ENCODE peak calls at places on chromosomes 6 and 20, in seven cellular contexts. V, J, H, T, C, I and M are unnamed samples.

GRCh38 chr6:15675537-15676170 is 12.8 kb upstream of the DTNBP1 start:
- DNase-seq in V (no peak), J (no peak), H (no peak), T (peak), C (no peak), I (no peak), M (no peak)

GRCh38 chr6:35484921-35485392 is 11.9 kb downstream of the TEAD3 start:
- DNase-seq in V (peak), J (peak), H (peak), T (no peak), C (no peak), I (peak), M (no peak)

GRCh38 chr6:119799633-119800032 is 450.1 kb upstream of the MAN1A1 start:
- DNase-seq in V (no peak), J (no peak), H (no peak), T (no peak), C (no peak), I (no peak), M (no peak)

GRCh38 chr20:49618289-49618688 is 50.4 kb upstream of the PTGIS start:
- DNase-seq in V (no peak), J (no peak), H (no peak), T (no peak), C (no peak), I (no peak), M (no peak)

GRCh38 chr6:8059129-8059528 is 5.1 kb downstream of the BLOC1S5 start:
- DNase-seq in V (no peak), J (no peak), H (peak), T (peak), C (no peak), I (peak), M (no peak)

GRCh38 chr6:8066108-8066507 is 1.9 kb upstream of the BLOC1S5 start:
- DNase-seq in V (peak), J (no peak), H (no peak), T (no peak), C (no peak), I (no peak), M (no peak)

GRCh38 chr6:46772754-46773153 is 20.4 kb upstream of the MEP1A start:
- DNase-seq in V (peak), J (no peak), H (no peak), T (no peak), C (no peak), I (peak), M (no peak)

GRCh38 chr6:47587503-47587902 is 109.9 kb downstream of the CD2AP start:
- DNase-seq in V (no peak), J (no peak), H (peak), T (no peak), C (no peak), I (peak), M (no peak)

GRCh38 chr6:38638941-38639497 is 710 bp downstream of the BTBD9 start:
- DNase-seq in V (no peak), J (no peak), H (peak), T (peak), C (no peak), I (peak), M (no peak)

GRCh38 chr6:24666097-24666615 is 543 bp downstream of the TDP2 start:
- DNase-seq in V (no peak), J (no peak), H (peak), T (peak), C (no peak), I (peak), M (peak)

GRCh38 chr20:53794529-53795115 is 201.0 kb upstream of the ZNF217 start:
- DNase-seq in V (no peak), J (no peak), H (peak), T (peak), C (no peak), I (peak), M (no peak)

GRCh38 chr6:38603966-38604365 is 35.8 kb downstream of the BTBD9 start:
- DNase-seq in V (peak), J (no peak), H (peak), T (peak), C (no peak), I (peak), M (no peak)

GRCh38 chr6:112298021-112298745 is 43.8 kb upstream of the LAMA4 start:
- DNase-seq in V (no peak), J (no peak), H (peak), T (peak), C (no peak), I (peak), M (no peak)

GRCh38 chr6:97133071-97133470 is 149.9 kb downstream of the MMS22L start:
- DNase-seq in V (no peak), J (no peak), H (no peak), T (no peak), C (no peak), I (no peak), M (no peak)

GRCh38 chr6:26103141-26103769 is 16.0 kb downstream of the HFE start:
- DNase-seq in V (peak), J (no peak), H (peak), T (peak), C (no peak), I (peak), M (no peak)

GRCh38 chr6:75609639-75610590 is 8.2 kb downstream of the SENP6 start:
- DNase-seq in V (peak), J (no peak), H (peak), T (peak), C (no peak), I (peak), M (no peak)

GRCh38 chr6:89385846-89386245 is 26.2 kb downstream of the RRAGD start:
- DNase-seq in V (no peak), J (no peak), H (no peak), T (no peak), C (no peak), I (no peak), M (no peak)

GRCh38 chr20:58978351-58979190 is 2.5 kb upstream of the NELFCD start:
- DNase-seq in V (no peak), J (no peak), H (no peak), T (no peak), C (no peak), I (no peak), M (no peak)

GRCh38 chr6:107823047-107823557 is 1.0 kb downstream of the SCML4 start:
- DNase-seq in V (no peak), J (no peak), H (no peak), T (no peak), C (no peak), I (no peak), M (no peak)

GRCh38 chr6:15132854-15133670 is 112.8 kb upstream of the JARID2 start:
- DNase-seq in V (peak), J (no peak), H (peak), T (peak), C (no peak), I (peak), M (no peak)

GRCh38 chr6:111761783-111762312 is 111.4 kb downstream of the FYN start:
- DNase-seq in V (no peak), J (no peak), H (peak), T (no peak), C (no peak), I (no peak), M (no peak)

GRCh38 chr6:147642458-147642857 is 134.0 kb downstream of the SAMD5 start:
- DNase-seq in V (no peak), J (no peak), H (peak), T (peak), C (no peak), I (peak), M (no peak)

GRCh38 chr6:132604635-132605150 is 15.2 kb upstream of the TAAR5 start:
- DNase-seq in V (no peak), J (no peak), H (no peak), T (no peak), C (no peak), I (no peak), M (no peak)

GRCh38 chr6:166671434-166672061 is 44.5 kb upstream of the RPS6KA2 start:
- DNase-seq in V (peak), J (no peak), H (no peak), T (peak), C (no peak), I (no peak), M (no peak)

GRCh38 chr6:3749390-3749978 is 2.0 kb downstream of the PXDC1 start:
- DNase-seq in V (no peak), J (peak), H (no peak), T (no peak), C (no peak), I (peak), M (no peak)

GRCh38 chr6:154606457-154606856 is 96.0 kb upstream of the CNKSR3 start:
- DNase-seq in V (no peak), J (no peak), H (no peak), T (no peak), C (no peak), I (peak), M (no peak)

GRCh38 chr6:36769676-36770499 is 69.4 kb downstream of the CPNE5 start:
- DNase-seq in V (peak), J (no peak), H (peak), T (peak), C (no peak), I (no peak), M (no peak)

GRCh38 chr6:125957845-125958244 is 1.3 kb downstream of the HINT3 start:
- DNase-seq in V (no peak), J (no peak), H (peak), T (peak), C (no peak), I (peak), M (no peak)

GRCh38 chr20:45946149-45946970 is 11.9 kb downstream of the PCIF1 start:
- DNase-seq in V (no peak), J (no peak), H (no peak), T (peak), C (no peak), I (peak), M (no peak)

GRCh38 chr6:169964440-169965212 is 213.2 kb downstream of the ERMARD start:
- DNase-seq in V (no peak), J (no peak), H (no peak), T (no peak), C (no peak), I (peak), M (no peak)

GRCh38 chr6:6596529-6596928 is 8.0 kb downstream of the LY86 start:
- DNase-seq in V (no peak), J (no peak), H (no peak), T (no peak), C (no peak), I (no peak), M (no peak)

GRCh38 chr20:7459123-7459522 is 481.1 kb downstream of the HAO1 start:
- DNase-seq in V (no peak), J (no peak), H (no peak), T (peak), C (no peak), I (no peak), M (no peak)

GRCh38 chr6:19599813-19600464 is 237.2 kb upstream of the ID4 start:
- DNase-seq in V (no peak), J (no peak), H (no peak), T (no peak), C (no peak), I (peak), M (no peak)

GRCh38 chr6:75579951-75580350 is 21.7 kb upstream of the SENP6 start:
- DNase-seq in V (no peak), J (no peak), H (no peak), T (no peak), C (no peak), I (no peak), M (no peak)

GRCh38 chr6:36725581-36725980 is 28.0 kb downstream of the RAB44 start:
- DNase-seq in V (no peak), J (no peak), H (no peak), T (no peak), C (no peak), I (no peak), M (no peak)

GRCh38 chr6:28811873-28812272 is 111.9 kb downstream of the TRIM27 start:
- DNase-seq in V (peak), J (no peak), H (peak), T (peak), C (no peak), I (no peak), M (no peak)

GRCh38 chr6:32854376-32855178 is 585 bp downstream of the PSMB9 start:
- DNase-seq in V (no peak), J (no peak), H (peak), T (peak), C (no peak), I (peak), M (no peak)

GRCh38 chr6:150144294-150144868 is 1.5 kb downstream of the PPP1R14C start:
- DNase-seq in V (no peak), J (no peak), H (no peak), T (no peak), C (no peak), I (no peak), M (no peak)

GRCh38 chr6:88491266-88491665 is 325.1 kb upstream of the CNR1 start:
- DNase-seq in V (no peak), J (no peak), H (no peak), T (no peak), C (no peak), I (no peak), M (no peak)

GRCh38 chr6:115814907-115815306 is 245.8 kb downstream of the FRK start:
- DNase-seq in V (no peak), J (no peak), H (no peak), T (no peak), C (no peak), I (no peak), M (no peak)

GRCh38 chr6:115811511-115811910 is 249.2 kb downstream of the FRK start:
- DNase-seq in V (no peak), J (no peak), H (no peak), T (no peak), C (no peak), I (no peak), M (no peak)
- H4K8ac ChIP-seq in V (no peak), J (no peak), H (no peak), T (no peak), C (no peak), I (no peak), M (no peak)

DNA sequence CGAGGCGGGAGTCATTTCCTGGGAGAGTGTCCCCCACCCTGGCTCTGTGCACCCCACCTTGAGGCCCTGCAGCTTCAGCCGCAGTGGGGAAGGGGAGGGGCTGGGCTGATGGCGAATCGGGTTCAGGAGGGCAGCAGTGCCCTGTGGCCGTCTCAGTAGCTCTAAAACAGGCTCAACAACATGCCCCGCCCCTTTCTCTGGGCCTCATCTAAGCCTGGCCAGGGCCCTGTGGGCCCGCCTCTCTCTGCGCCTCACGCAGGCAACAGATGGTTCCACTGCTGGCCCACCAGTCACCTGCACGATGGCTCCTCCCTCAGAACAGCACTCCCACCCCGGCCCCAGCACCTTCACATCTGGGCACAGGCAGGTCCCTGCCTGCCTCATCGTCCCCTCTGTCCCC is 30.2 kb downstream of the CHRNA4 start:
- DNase-seq in V (no peak), J (peak), H (no peak), T (no peak), C (no peak), I (no peak), M (no peak)
- H2BK120ac ChIP-seq in V (no peak), J (no peak), H (no peak), T (no peak), C (no peak), I (no peak), M (no peak)

GRCh38 chr6:22411408-22412105 is 114.7 kb upstream of the PRL start:
- DNase-seq in V (no peak), J (no peak), H (peak), T (no peak), C (no peak), I (no peak), M (no peak)

GRCh38 chr6:22413681-22414305 is 117.0 kb upstream of the PRL start:
- DNase-seq in V (no peak), J (no peak), H (peak), T (no peak), C (no peak), I (no peak), M (no peak)

GRCh38 chr6:22409487-22409886 is 112.7 kb upstream of the PRL start:
- DNase-seq in V (no peak), J (no peak), H (peak), T (no peak), C (no peak), I (no peak), M (no peak)

GRCh38 chr6:22418714-22419113 is 121.9 kb upstream of the PRL start:
- DNase-seq in V (no peak), J (no peak), H (no peak), T (no peak), C (no peak), I (no peak), M (no peak)

DNA sequence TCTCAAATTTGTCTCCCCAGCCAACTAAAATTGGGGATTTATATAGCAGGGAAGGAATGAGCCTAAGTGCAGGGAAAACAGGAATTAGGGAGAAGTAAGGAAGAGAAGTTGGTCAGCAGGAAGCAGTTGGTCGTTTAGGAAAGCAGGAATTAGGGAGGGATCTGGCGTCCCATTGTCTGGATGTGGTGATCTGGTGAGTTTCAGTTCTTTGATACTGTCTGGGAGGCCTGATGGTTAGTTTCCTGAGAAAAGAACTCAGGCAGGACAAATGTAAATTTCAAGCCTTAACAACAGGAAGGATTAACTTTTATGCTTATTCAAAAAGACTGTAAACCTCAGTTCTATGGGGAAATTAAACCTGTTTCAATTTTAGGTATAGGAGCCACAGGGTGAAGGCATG is 116.2 kb upstream of the PRL start:
- DNase-seq in V (no peak), J (no peak), H (no peak), T (no peak), C (no peak), I (no peak), M (no peak)
- H3K18ac ChIP-seq in V (no peak), J (no peak), H (peak), T (no peak), C (no peak), I (no peak), M (no peak)

DNA sequence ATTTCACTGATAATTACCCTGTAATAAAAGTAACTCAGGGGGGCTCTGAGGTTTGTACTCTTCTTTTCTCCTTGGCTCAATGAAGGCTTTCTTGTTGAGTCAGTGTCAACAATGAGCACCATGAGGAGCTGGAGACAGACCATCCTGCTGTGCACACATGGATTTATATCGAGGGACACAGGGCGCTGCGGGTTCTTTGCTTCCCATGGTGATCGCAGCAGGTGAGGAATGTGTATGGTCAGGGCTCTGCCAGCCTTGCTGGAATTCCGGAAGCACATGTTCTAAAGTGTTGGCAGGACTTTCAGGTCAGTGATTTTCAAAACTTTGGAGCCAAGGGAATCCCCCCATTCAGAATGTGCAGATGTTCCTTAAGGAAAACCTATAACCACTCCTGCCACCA is 27.1 kb downstream of the SMOC2 start:
- DNase-seq in V (no peak), J (no peak), H (no peak), T (no peak), C (no peak), I (no peak), M (no peak)
- H4K8ac ChIP-seq in V (no peak), J (no peak), H (no peak), T (no peak), C (no peak), I (no peak), M (no peak)

GRCh38 chr20:11172881-11173280 is 499.1 kb upstream of the JAG1 start:
- DNase-seq in V (no peak), J (no peak), H (no peak), T (no peak), C (no peak), I (no peak), M (no peak)

GRCh38 chr20:11176431-11176830 is 502.6 kb upstream of the JAG1 start:
- DNase-seq in V (no peak), J (no peak), H (no peak), T (no peak), C (no peak), I (no peak), M (no peak)

GRCh38 chr20:11170565-11170964 is 496.8 kb upstream of the JAG1 start:
- DNase-seq in V (peak), J (no peak), H (peak), T (no peak), C (no peak), I (no peak), M (no peak)

GRCh38 chr20:11174861-11175260 is 501.1 kb upstream of the JAG1 start:
- DNase-seq in V (no peak), J (no peak), H (no peak), T (no peak), C (no peak), I (no peak), M (no peak)

GRCh38 chr20:11173936-11174335 is 500.1 kb upstream of the JAG1 start:
- DNase-seq in V (peak), J (no peak), H (no peak), T (no peak), C (no peak), I (no peak), M (no peak)
- H2BK120ac ChIP-seq in V (no peak), J (no peak), H (no peak), T (no peak), C (no peak), I (no peak), M (no peak)